ENCODE peak calls at places on chromosomes 6 and 20, in five cellular contexts. A, O, R, F and C are unnamed samples. For H3K9me3 and H3K36me3, the result is how much of the 10 kb centered on the place peaks cover.

GRCh38 chr6:72151742-72152141 is 265.4 kb downstream of the RIMS1 start:
- DNase-seq in O (no peak), R (no peak), F (no peak), A (peak), C (no peak)

GRCh38 chr6:169445661-169446581 is 192.3 kb upstream of the THBS2 start:
- DNase-seq in R (peak), A (no peak), F (no peak), O (no peak), C (no peak)

GRCh38 chr6:124870611-124871201 is 91.5 kb upstream of the RNF217 start:
- DNase-seq in O (peak), R (peak), A (no peak), F (no peak), C (no peak)

GRCh38 chr6:166487148-166487547 is 99.3 kb downstream of the RAMACL start:
- DNase-seq in A (no peak), F (no peak), R (no peak), O (no peak), C (no peak)

GRCh38 chr6:18823782-18824386 is 436.7 kb downstream of the RNF144B start:
- DNase-seq in A (peak), F (no peak), R (peak), O (peak), C (peak)

GRCh38 chr6:151763303-151763702 is 44.2 kb upstream of the ESR1 start:
- DNase-seq in O (peak), A (no peak), F (no peak), R (no peak), C (no peak)

GRCh38 chr20:15241696-15242095 is 904.3 kb upstream of the FLRT3 start:
- DNase-seq in F (no peak), R (no peak), A (no peak), O (no peak), C (no peak)

GRCh38 chr6:108588586-108588985 is 27.9 kb downstream of the FOXO3 start:
- DNase-seq in A (no peak), R (peak), F (no peak), O (peak), C (peak)

GRCh38 chr20:237479-237878 is 10.4 kb downstream of the DEFB129 start:
- DNase-seq in F (no peak), O (no peak), R (peak), A (no peak), C (no peak)

GRCh38 chr6:24283043-24283985 is 74.5 kb downstream of the DCDC2 start:
- DNase-seq in R (peak), F (no peak), A (peak), O (peak), C (peak)

GRCh38 chr6:110534731-110535164 is 58.3 kb upstream of the SLC22A16 start:
- DNase-seq in O (peak), R (peak), A (no peak), F (no peak), C (no peak)

GRCh38 chr20:37543828-37544227 is 16.2 kb upstream of the BLCAP start:
- DNase-seq in R (no peak), O (peak), A (no peak), F (no peak), C (no peak)

GRCh38 chr6:67353861-67354260 is 1281.2 kb upstream of the ADGRB3 start:
- DNase-seq in A (no peak), O (no peak), F (no peak), R (no peak), C (no peak)

GRCh38 chr6:67352717-67353116 is 1282.4 kb upstream of the ADGRB3 start:
- DNase-seq in F (no peak), A (no peak), R (no peak), O (no peak), C (no peak)

GRCh38 chr6:67345946-67346345 is 1289.1 kb upstream of the ADGRB3 start:
- DNase-seq in R (no peak), A (no peak), O (peak), F (no peak), C (peak)

DNA sequence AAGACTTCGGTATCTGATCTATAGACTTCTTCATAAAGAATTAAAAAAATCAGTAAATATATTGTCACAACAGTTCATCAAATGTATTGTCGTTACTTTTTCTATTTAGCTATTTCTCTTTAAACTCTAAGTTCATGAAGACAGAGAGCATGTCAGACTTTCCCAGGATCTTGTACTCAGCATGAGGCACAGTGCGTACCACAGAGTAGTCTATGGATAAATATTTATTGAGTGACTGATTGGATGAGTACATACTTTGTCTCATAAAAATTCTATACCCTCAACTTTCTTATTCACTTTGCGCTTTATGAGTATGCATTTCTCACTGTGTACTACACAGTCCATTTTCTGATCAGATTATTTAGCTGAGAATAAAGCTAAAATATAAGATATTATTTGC is 1284.4 kb upstream of the ADGRB3 start:
- DNase-seq in F (no peak), O (no peak), A (no peak), R (no peak), C (no peak)
- H3K9me3 ChIP-seq in F (under half), O (under half), A (under half), R (under half), C (under half)

DNA sequence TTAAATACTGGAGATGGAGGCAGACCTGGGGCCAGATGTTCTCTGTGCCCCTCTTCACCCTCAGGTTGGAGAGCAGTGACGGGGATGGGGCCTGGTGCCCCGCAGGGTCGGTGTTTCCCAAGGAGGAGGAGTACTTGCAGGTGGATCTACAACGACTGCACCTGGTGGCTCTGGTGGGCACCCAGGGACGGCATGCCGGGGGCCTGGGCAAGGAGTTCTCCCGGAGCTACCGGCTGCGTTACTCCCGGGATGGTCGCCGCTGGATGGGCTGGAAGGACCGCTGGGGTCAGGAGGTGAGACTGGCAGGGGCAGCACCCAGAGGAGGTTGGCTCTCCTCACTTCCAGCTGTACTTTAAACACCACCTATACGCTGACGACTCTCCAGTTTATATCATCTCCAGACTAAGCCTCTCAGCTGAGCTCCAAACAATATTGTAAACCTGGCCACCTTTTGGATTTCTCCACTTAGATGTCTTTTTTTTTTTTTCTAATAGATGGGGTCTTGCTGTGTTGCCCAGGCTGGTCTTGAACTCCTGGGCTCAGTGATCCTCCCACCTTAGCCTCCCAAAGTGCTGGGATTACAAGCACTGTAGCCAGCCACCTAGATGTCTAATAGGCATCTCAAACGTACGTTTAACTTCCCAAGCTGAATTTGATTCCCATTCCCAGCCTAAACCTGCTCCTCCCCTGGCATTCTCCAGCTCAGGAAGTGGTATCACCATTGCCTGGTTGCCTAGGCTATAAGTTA is 5.0 kb downstream of the DDR1 start:
- DNase-seq in A (no peak), F (no peak), O (no peak), R (no peak), C (no peak)
- H3K36me3 ChIP-seq in A (half or more), F (under half), O (under half), R (under half), C (under half)

DNA sequence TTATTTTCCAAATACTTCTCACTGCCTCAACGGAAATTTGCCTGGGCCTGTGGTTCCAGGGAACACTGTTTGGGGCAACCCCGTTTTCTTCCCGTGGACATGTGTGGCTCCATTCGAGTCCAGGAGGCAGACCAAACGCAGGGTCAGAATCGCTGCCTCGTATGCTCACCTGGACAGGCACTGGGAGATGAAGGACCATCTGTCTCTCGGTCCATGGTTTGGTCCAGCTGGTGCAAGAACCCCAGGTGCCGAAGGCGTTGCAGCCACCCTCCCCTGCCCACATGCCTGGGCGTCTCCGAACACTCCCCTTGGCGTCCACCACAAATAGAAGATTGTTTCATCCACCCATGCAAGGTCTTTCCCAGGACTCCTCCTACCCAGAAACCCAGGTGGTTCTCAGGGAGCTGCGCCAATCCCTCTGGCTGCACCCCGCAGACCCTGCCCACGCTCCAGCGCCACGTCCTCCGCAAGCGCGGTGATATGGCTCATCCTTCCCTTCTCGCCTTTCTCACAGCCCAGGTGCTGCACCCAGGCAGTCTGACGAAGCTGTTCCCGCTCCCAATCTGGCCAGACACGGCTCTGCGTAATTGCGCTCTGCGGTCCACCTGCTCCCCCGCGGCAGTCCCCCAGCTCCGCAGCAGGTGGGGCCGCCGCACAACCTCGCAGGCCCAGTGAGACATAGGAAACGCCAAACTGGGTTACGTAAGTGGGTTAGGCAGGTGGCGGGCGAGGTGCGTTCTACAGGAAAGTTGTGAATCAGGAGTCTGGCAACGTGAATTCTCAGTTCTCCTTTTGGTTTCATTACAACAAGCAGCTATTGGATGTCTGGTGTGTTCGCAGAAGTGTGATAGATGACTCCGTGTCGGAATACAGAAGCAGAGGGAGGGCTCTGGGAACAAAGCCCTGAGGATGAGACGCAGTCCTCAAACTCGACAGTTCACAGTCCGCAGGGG is 146.2 kb upstream of the ECI2 start:
- DNase-seq in F (no peak), R (peak), A (no peak), O (peak), C (peak)
- H3K4me3 ChIP-seq in F (no peak), R (no peak), A (no peak), O (peak), C (no peak)

DNA sequence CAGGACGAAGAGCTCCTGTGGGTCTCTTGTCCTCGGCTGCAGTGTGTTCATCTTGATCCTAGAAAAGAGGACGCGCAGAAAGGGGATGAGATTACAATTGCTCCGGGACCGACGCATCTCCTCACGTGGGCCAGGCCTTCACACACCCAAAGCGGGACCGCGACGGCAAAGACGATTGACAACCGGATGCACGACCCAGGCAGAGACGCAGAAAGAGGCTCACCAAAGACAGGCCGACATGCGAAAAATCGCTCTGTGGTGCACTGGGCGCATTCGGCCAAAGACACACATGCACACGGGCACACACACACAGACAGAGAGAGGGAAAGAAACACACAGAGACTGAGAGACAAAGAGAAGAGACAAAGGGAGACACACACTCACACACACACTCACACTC is 1089.9 kb upstream of the DEFB115 start:
- DNase-seq in A (no peak), R (no peak), F (no peak), O (no peak), C (no peak)
- H3K9me3 ChIP-seq in A (under half), R (under half), F (under half), O (under half), C (under half)